ENCODE peak calls at places on chromosomes 3 and 15, in six cellular contexts. S, J, T, E, V and G are unnamed samples.
A peak's percentile ranks its signal among the peaks of the same experiment; 100 is the strongest.

GRCh38 chr3:108438542-108438941 is 71.9 kb downstream of the MYH15 start:
- DNase-seq in S (no peak), V (no peak), J (no peak), E (no peak), T (no peak), G (no peak)

GRCh38 chr3:60809857-60810256 is 441.4 kb downstream of the FHIT start:
- DNase-seq in T (no peak), J (no peak), S (peak; percentile 7), E (no peak), V (no peak), G (no peak)

GRCh38 chr3:27174530-27174929 is 194.7 kb downstream of the NEK10 start:
- DNase-seq in E (no peak), J (no peak), T (no peak), S (no peak), V (no peak), G (no peak)

GRCh38 chr3:26438325-26438940 is 184.1 kb upstream of the LRRC3B start:
- DNase-seq in V (no peak), J (no peak), T (no peak), E (no peak), S (no peak), G (no peak)

GRCh38 chr3:122023335-122023734 is 1.3 kb upstream of the ILDR1 start:
- DNase-seq in S (no peak), T (no peak), J (no peak), E (no peak), V (no peak), G (no peak)

GRCh38 chr3:129224984-129225393 is 24.4 kb upstream of the COPG1 start:
- DNase-seq in S (peak; percentile 84), E (no peak), T (peak; percentile 26), V (peak; percentile 87), J (peak; percentile 55), G (peak; percentile 81)

GRCh38 chr15:73741401-73741836 is 11.7 kb downstream of the INSYN1 start:
- DNase-seq in T (no peak), E (no peak), V (no peak), S (no peak), J (no peak), G (no peak)

GRCh38 chr3:158802399-158803023 is 657 bp downstream of the MFSD1 start:
- DNase-seq in E (no peak), V (no peak), T (no peak), S (no peak), J (no peak), G (no peak)

GRCh38 chr3:80688814-80689213 is 921.0 kb upstream of the ROBO1 start:
- DNase-seq in E (no peak), T (no peak), J (no peak), S (no peak), V (no peak), G (no peak)

GRCh38 chr3:187266691-187267090 is 24.8 kb downstream of the MASP1 start:
- DNase-seq in T (no peak), V (no peak), S (no peak), J (no peak), E (no peak), G (no peak)

GRCh38 chr3:102485701-102486100 is 50.9 kb downstream of the ZPLD1 start:
- DNase-seq in J (no peak), T (no peak), S (no peak), V (no peak), E (no peak), G (no peak)

GRCh38 chr3:46667061-46667621 is 26.3 kb downstream of the ALS2CL start:
- DNase-seq in S (no peak), T (peak; percentile 16), E (no peak), V (peak; percentile 18), J (peak; percentile 7), G (peak; percentile 62)

GRCh38 chr3:45188714-45189659 is 37.1 kb downstream of the TMEM158 start:
- DNase-seq in E (no peak), S (no peak), T (no peak), J (no peak), V (no peak), G (no peak)

GRCh38 chr3:189233225-189233858 is 61.6 kb downstream of the TPRG1 start:
- DNase-seq in V (peak; percentile 45), E (peak; percentile 1), S (no peak), T (no peak), J (peak; percentile 27), G (peak; percentile 75)

GRCh38 chr15:27025411-27026051 is 54.5 kb downstream of the GABRG3 start:
- DNase-seq in T (no peak), S (no peak), J (no peak), E (no peak), V (no peak), G (no peak)

GRCh38 chr3:38567498-38567897 is 71.4 kb downstream of the EXOG start:
- DNase-seq in E (no peak), T (no peak), S (no peak), J (no peak), V (peak; percentile 4), G (peak; percentile 16)

GRCh38 chr3:143956858-143957257 is 14.8 kb upstream of the DIPK2A start:
- DNase-seq in V (no peak), J (no peak), S (no peak), T (no peak), E (no peak), G (no peak)

GRCh38 chr3:150015906-150016305 is 45.2 kb upstream of the PFN2 start:
- DNase-seq in E (no peak), T (no peak), S (no peak), J (no peak), V (no peak), G (no peak)

GRCh38 chr3:62875103-62876002 is at the start of gene CADPS:
- DNase-seq in E (no peak), V (peak; percentile 20), T (no peak), S (no peak), J (no peak), G (no peak)

GRCh38 chr3:31285808-31286486 is 246.8 kb upstream of the STT3B start:
- DNase-seq in T (no peak), E (no peak), J (no peak), V (no peak), S (no peak), G (no peak)

GRCh38 chr15:78265752-78266224 is 1.4 kb downstream of the DNAJA4 start:
- DNase-seq in T (no peak), V (peak; percentile 29), J (no peak), S (no peak), E (no peak), G (no peak)

GRCh38 chr15:48025118-48025517 is 95.7 kb upstream of the SLC24A5 start:
- DNase-seq in J (no peak), S (no peak), E (no peak), V (no peak), T (no peak), G (no peak)

GRCh38 chr3:146544929-146545528 is 622 bp upstream of the PLSCR1 start:
- DNase-seq in S (no peak), V (no peak), E (no peak), T (no peak), J (no peak), G (no peak)

GRCh38 chr3:5198986-5199731 is 11.7 kb downstream of the EDEM1 start:
- DNase-seq in E (no peak), J (no peak), T (no peak), S (no peak), V (no peak), G (no peak)
- H3K27ac ChIP-seq in E (peak overlapping the region; percentile 22), J (no peak overlapping the region), T (no peak overlapping the region), S (peak overlapping the region; percentile 73), V (no peak overlapping the region), G (no peak overlapping the region)

GRCh38 chr3:72310028-72310987 is 525.4 kb upstream of the PROK2 start:
- DNase-seq in V (peak; percentile 48), J (no peak), T (no peak), S (no peak), E (peak; percentile 17), G (no peak)
- H3K27ac ChIP-seq in V (no peak overlapping the region), J (no peak overlapping the region), T (no peak overlapping the region), S (peak overlapping the region; percentile 56), E (no peak overlapping the region), G (no peak overlapping the region)

DNA sequence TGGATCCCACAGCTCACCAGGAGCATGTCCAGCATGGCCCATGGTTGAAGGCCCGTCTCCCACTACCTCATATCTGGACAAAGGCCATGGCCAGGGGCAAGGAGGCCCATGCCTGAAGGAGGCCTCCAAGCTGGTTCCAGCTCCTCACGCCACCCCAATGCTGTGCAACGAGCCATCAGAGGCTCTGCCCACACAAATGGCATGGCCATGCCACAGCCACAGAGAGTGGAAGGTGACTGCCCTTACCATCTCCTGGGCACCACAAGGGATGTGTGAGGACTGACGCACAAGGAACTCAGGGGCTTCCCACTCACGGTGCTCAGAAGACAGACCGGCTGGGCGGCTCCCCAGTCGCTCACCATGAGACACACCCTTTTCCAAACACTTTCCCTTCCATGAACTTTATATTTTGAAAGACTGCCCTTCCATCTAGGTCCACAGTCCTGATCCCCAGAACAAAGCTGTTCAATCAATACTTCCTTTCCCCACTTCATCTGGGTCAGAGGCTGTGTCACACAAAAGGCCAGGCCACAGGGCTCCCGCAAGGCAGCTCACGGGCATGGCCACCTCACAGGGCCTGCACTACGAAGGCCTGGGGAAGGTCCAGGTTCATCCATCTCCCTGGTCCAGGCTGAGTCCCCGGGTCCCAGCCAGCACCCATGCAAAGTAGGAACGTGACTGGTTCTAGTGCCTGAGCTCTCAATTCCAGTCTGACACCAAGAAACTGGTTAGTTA is 66.4 kb downstream of the CYFIP1 start:
- DNase-seq in V (no peak), J (no peak), S (no peak), T (no peak), E (no peak), G (no peak)
- H3K27ac ChIP-seq in V (no peak overlapping the region), J (no peak overlapping the region), S (no peak overlapping the region), T (no peak overlapping the region), E (no peak overlapping the region), G (no peak overlapping the region)

DNA sequence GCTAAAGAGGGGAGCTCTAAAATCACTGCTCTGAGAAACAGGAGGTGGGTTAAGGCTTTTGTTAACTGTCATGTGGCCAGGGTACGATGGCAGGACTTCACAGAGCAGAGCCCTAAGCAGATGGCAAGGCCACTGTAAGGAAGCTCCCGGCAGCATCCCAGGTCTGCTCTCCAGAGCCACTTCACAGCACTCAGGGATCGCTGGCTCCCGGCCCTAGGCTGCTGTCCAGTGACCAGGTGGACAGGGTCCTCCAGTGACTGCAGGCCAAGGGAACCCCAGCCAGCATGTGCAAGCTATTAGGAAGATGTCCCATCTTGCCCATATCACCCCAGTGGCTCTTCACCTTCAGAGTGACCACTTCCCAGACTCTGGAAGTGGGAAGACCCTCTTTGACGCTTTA is 10.4 kb downstream of the TMEM41A start:
- DNase-seq in S (no peak), J (no peak), T (no peak), E (no peak), V (no peak), G (no peak)
- H3K27ac ChIP-seq in S (no peak overlapping the region), J (no peak overlapping the region), T (no peak overlapping the region), E (no peak overlapping the region), V (no peak overlapping the region), G (no peak overlapping the region)